ENCODE peak calls at places on chromosomes 3 and 15, in four cellular contexts. Z is bronchial epithelial cell, P is B cell, Y is kidney epithelial cell. D is an unnamed sample.

GRCh38 chr3:78633626-78634025 is 1134.2 kb downstream of the ROBO1 start:
- DNase-seq in Z (peak), P (no peak), Y (peak), D (no peak)

GRCh38 chr3:1118074-1118473 is 25.2 kb downstream of the CNTN6 start:
- DNase-seq in P (no peak), Y (peak), Z (peak), D (no peak)

GRCh38 chr15:85482896-85483295 is 102.5 kb downstream of the AKAP13 start:
- DNase-seq in Z (peak), Y (peak), P (no peak), D (no peak)

GRCh38 chr3:128083396-128083795 is 31.2 kb downstream of the SEC61A1 start:
- DNase-seq in P (no peak), Y (no peak), Z (no peak), D (no peak)

GRCh38 chr3:143825513-143825912 is 22.8 kb downstream of the SLC9A9 start:
- DNase-seq in P (no peak), Z (no peak), Y (no peak), D (no peak)

GRCh38 chr3:13072239-13073041 is 789 bp downstream of the IQSEC1 start:
- DNase-seq in Z (peak), P (peak), Y (no peak), D (no peak)

GRCh38 chr3:113264249-113264648 is 52.9 kb downstream of the BOC start:
- DNase-seq in P (no peak), Z (no peak), Y (no peak), D (no peak)

GRCh38 chr3:174488527-174488926 is 370.6 kb upstream of the NAALADL2 start:
- DNase-seq in Z (no peak), Y (no peak), P (no peak), D (no peak)

GRCh38 chr3:146895026-146895749 is 290.0 kb upstream of the PLSCR5 start:
- DNase-seq in Y (no peak), Z (peak), P (no peak), D (no peak)

GRCh38 chr15:58473720-58474119 is 41.9 kb downstream of the LIPC start:
- DNase-seq in Z (peak), Y (peak), P (no peak), D (no peak)

GRCh38 chr3:179991104-179991503 is 45.6 kb downstream of the PEX5L start:
- DNase-seq in Y (no peak), Z (no peak), P (no peak), D (no peak)

GRCh38 chr3:126502656-126503055 is 14.9 kb downstream of the UROC1 start:
- DNase-seq in Y (no peak), P (no peak), Z (no peak), D (no peak)

DNA sequence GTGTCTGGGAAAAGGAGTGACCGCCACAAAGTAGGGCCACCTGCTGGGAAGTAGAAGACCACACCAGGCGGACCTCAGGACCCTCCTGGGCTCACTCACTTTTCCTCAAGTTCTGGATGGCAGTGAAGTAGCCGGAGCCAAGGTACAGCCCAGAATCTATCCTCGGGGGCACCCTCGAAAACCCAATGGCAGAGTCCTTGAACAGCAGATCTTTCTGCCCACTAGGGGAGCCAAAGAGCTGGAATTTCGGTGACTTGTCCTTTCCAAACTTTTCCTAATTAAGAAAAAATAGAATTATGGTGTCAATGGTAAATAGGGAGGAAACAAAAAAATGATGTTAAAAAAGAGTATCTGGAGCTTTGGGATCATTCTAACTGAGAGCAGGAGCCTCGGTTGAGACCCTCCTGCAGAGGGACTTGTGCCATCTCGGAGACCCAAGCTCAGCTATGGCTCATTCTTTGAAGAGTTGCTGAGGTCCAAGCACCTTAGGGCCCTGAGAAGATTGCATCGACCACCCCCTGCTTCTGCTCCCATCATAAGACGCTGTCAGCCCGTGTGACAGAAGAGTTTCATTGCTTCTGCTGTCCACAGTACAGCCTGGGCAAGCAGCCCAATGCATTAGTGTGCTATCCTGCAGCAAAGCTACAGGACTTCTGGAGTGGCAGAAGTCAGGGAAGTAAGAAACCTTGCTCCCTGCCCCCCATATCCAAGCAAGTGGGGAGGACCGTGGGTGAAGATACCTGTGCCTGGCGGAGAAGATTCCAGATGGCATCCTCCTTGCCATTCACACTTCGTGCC is 14.8 kb downstream of the LTF start:
- DNase-seq in P (no peak), Y (no peak), Z (peak), D (no peak)
- TF ChIP-seq CTCF in P (peak), Y (peak), Z (peak), D (peak)

GRCh38 chr3:187296915-187297314 is 5.4 kb upstream of the MASP1 start:
- DNase-seq in Y (no peak), Z (no peak), P (no peak), D (no peak)

GRCh38 chr3:187296058-187296457 is 4.5 kb upstream of the MASP1 start:
- DNase-seq in Y (no peak), Z (no peak), P (no peak), D (no peak)

GRCh38 chr3:187293514-187293870 is 2.0 kb upstream of the MASP1 start:
- DNase-seq in P (no peak), Z (no peak), Y (no peak), D (no peak)

GRCh38 chr3:187293977-187294376 is 2.4 kb upstream of the MASP1 start:
- DNase-seq in Y (no peak), Z (no peak), P (no peak), D (no peak)

GRCh38 chr3:187295635-187296034 is 4.1 kb upstream of the MASP1 start:
- DNase-seq in P (no peak), Y (no peak), Z (no peak), D (no peak)
- TF ChIP-seq CTCF in P (no peak), Y (peak), Z (peak), D (peak)

GRCh38 chr3:98328933-98329332 is 24.7 kb upstream of the OR5K4 start:
- DNase-seq in Y (no peak), P (no peak), Z (no peak), D (no peak)

GRCh38 chr3:98329392-98330124 is 24.1 kb upstream of the OR5K4 start:
- DNase-seq in Y (no peak), P (no peak), Z (peak), D (no peak)

GRCh38 chr3:98331329-98331728 is 22.3 kb upstream of the OR5K4 start:
- DNase-seq in Y (no peak), P (no peak), Z (no peak), D (no peak)

GRCh38 chr3:98339031-98339430 is 14.6 kb upstream of the OR5K4 start:
- DNase-seq in Y (no peak), P (no peak), Z (peak), D (no peak)

DNA sequence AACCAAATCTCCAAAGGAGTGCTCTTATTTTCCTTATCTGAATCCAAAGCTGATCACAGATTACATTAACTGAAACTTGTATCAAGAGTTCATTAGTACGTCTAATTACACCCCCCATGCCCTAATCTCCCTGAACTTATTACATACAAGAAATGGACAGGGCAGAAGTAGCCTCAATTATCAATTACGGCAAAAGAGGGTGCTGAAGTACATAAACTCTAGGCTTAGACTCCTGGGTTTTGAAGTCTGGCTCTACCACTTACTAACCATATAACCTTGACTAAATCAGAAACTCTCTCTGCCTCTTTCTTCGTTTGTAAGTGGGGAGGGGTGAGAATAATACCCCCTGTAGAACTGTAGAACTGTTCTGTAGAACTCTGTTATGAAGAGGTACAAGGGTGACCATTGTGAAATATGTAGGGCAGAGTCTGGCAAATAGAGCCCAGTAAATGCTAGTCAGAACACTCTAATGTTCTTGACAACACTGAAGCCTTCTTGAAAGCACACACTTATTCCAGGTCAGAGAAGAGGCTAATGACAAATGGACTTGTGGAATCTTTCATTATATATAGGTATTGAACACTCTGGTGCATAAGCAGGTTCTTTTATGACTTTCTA is 19.6 kb upstream of the OR5K4 start:
- DNase-seq in P (no peak), Y (no peak), Z (no peak), D (no peak)
- TF ChIP-seq CTCF in P (no peak), Y (peak), Z (no peak), D (no peak)

GRCh38 chr15:99961011-99961441 is 227.8 kb upstream of the LYSMD4 start:
- DNase-seq in Y (no peak), P (no peak), Z (peak), D (peak)
- TF ChIP-seq CTCF in Y (no peak), P (no peak), Z (peak), D (peak)

GRCh38 chr3:45547764-45548683 is 46.5 kb upstream of the LIMD1 start:
- DNase-seq in Z (no peak), P (no peak), Y (peak), D (no peak)

GRCh38 chr3:45547202-45547701 is 47.3 kb upstream of the LIMD1 start:
- DNase-seq in P (no peak), Y (no peak), Z (no peak), D (peak)

GRCh38 chr3:45545476-45545875 is 49.1 kb upstream of the LIMD1 start:
- DNase-seq in Y (no peak), Z (no peak), P (no peak), D (no peak)

GRCh38 chr3:45546223-45546622 is 48.3 kb upstream of the LIMD1 start:
- DNase-seq in Z (no peak), P (no peak), Y (no peak), D (no peak)

DNA sequence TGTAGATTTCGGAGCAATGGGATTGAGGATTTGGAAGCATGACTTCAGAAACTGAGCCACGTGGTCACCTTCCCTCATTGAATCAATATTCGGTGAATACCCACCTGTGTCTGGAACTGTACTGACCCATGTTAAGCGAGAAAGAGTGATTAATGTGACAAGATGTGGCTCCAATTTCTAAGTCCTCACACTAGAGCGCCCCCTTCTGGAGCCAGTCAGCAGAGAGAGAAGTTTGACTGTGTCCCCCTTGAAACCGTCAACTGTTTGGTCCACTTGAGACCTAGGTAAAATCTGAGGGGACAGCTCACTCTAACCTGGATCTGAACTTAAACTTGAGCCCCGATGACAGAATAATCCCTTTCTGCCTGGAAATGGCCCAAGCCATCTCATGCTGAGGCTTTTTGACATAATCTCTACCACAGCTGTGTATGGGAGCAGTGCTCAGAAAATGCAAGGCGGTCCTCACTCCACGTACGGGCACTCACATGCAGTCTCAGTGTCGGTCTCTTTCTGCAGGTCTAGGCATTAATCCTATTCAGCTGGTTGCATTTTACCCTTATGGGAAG is 47.8 kb upstream of the LIMD1 start:
- DNase-seq in Z (no peak), P (no peak), Y (no peak), D (no peak)
- TF ChIP-seq CTCF in Z (peak), P (peak), Y (peak), D (peak)

GRCh38 chr3:133830071-133830470 is 24.5 kb downstream of the SRPRB start:
- DNase-seq in Z (no peak), P (no peak), Y (no peak), D (no peak)

GRCh38 chr3:133833267-133833666 is 27.7 kb downstream of the SRPRB start:
- DNase-seq in Z (no peak), Y (no peak), P (no peak), D (no peak)

GRCh38 chr3:133833880-133834620 is 28.4 kb downstream of the SRPRB start:
- DNase-seq in P (no peak), Y (no peak), Z (no peak), D (no peak)

GRCh38 chr3:133832802-133833144 is 27.2 kb downstream of the SRPRB start:
- DNase-seq in P (no peak), Y (no peak), Z (no peak), D (no peak)

DNA sequence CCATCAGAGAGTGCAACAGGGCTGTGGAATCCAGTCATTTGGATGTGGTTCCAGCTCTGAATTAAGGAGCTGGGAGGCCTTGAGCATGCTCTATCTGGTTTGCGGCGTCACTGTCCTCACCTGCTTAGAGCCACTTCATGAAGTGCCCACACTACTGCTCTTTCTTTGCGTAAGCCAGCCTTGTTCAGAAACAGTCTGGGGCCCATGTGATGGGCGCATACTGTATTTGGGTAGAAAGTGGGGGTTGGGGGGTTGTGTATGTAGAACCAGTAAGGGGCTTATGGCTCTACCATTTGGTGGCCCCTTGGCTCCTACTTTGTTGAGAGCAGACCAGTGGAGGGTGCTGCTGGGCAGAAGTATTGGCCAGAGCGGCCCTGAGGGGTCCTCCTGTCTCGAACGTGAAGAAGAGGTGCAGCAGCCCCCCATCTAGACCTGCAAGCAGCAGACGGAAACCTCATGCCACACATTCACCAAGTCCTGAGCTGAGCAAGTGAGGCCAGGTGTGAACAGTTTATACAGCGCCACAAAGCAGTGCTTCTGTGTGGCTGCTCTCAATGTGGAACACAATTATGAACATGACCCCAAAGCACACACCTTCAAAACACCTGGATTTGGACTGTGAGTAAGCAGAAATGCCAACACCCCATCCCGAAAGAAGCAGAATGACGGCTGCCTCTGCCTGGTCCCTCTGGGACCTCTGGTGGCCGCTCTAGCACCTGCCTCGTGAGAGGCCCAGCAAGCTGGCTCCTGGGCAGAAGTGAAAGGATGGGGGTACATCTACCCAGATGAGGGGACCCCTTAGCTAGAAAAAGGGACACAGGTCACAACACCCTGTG is 26.6 kb downstream of the SRPRB start:
- DNase-seq in P (no peak), Y (no peak), Z (no peak), D (no peak)
- TF ChIP-seq CTCF in P (no peak), Y (peak), Z (peak), D (no peak)

GRCh38 chr3:123745184-123745855 is 138.8 kb downstream of the MYLK start:
- DNase-seq in Z (peak), Y (no peak), P (no peak), D (no peak)
- TF ChIP-seq CTCF in Z (no peak), Y (peak), P (no peak), D (peak)

D was measured in chondrocyte.